ENCODE peak calls at places on chromosomes 12 and 14, in five cellular contexts. W is brain microvascular endothelial cell, D is left ventricle myocardium inferior, X is lower leg skin, T is vagina. Q is an unnamed sample.

GRCh38 chr14:100072783-100073346 is 7.6 kb downstream of the EVL start:
- DNase-seq in W (no peak), X (no peak), T (no peak), D (no peak), Q (no peak)

GRCh38 chr12:49609875-49610154 is 4.4 kb upstream of the FAM186B start:
- DNase-seq in X (no peak), T (no peak), D (no peak), W (no peak), Q (no peak)

GRCh38 chr14:40074169-40074568 is 641.9 kb upstream of the FBXO33 start:
- DNase-seq in T (no peak), X (no peak), W (no peak), D (no peak), Q (no peak)

GRCh38 chr12:19205120-19205519 is 75.6 kb downstream of the PLEKHA5 start:
- DNase-seq in D (no peak), W (no peak), T (no peak), X (no peak), Q (no peak)

GRCh38 chr14:90040411-90040810 is 21.4 kb upstream of the KCNK13 start:
- DNase-seq in X (peak), W (no peak), D (no peak), T (no peak), Q (no peak)

GRCh38 chr14:49497725-49498348 is 88.3 kb downstream of the RPS29 start:
- DNase-seq in D (no peak), T (no peak), W (peak), X (no peak), Q (peak)

GRCh38 chr14:92866181-92866752 is 56.7 kb upstream of the CHGA start:
- DNase-seq in T (no peak), D (no peak), W (peak), X (no peak), Q (peak)

GRCh38 chr12:14216405-14217294 is 148.8 kb upstream of the ATF7IP start:
- DNase-seq in W (no peak), X (no peak), D (no peak), T (peak), Q (peak)

GRCh38 chr14:72928872-72929271 is 2.6 kb downstream of the DCAF4 start:
- DNase-seq in X (peak), T (no peak), W (no peak), D (no peak), Q (no peak)

GRCh38 chr12:114954626-114955025 is 270.7 kb upstream of the TBX3 start:
- DNase-seq in W (no peak), X (no peak), D (no peak), T (no peak), Q (no peak)

GRCh38 chr12:46300906-46301305 is 32.1 kb upstream of the SLC38A1 start:
- DNase-seq in W (no peak), T (no peak), X (no peak), D (peak), Q (peak)

GRCh38 chr14:42535397-42535796 is 928.7 kb downstream of the LRFN5 start:
- DNase-seq in W (no peak), D (no peak), X (no peak), T (no peak), Q (no peak)

GRCh38 chr12:49980501-49981158 is 7.9 kb downstream of the AQP6 start:
- DNase-seq in X (peak), T (no peak), W (no peak), D (no peak), Q (no peak)

GRCh38 chr12:70733385-70733784 is 96.2 kb upstream of the PTPRB start:
- DNase-seq in D (no peak), T (no peak), W (peak), X (no peak), Q (peak)

GRCh38 chr12:95237315-95237714 is 19.7 kb downstream of the VEZT start:
- DNase-seq in X (no peak), D (no peak), T (no peak), W (no peak), Q (no peak)

GRCh38 chr12:49369723-49370145 is 2.5 kb downstream of the SPATS2 start:
- DNase-seq in W (no peak), T (no peak), D (peak), X (no peak), Q (peak)

DNA sequence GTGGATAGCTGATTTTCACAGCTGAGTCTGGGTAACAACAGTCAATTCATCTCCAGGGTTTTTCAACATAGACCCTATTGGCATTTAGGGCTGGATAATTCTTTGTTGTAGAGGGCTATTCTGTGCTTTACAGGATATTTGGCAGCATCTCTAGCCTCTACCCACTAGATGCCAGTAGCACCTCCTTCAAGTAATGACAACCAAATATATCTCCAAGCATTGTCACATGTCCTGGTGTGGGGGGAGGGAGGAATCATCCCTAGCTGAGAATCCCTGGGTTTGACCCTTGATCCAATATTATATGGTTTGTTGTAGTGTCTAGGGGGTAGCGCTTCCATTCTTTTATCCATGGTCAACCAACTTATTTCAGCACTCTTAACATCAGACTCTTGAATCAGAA is 157.2 kb downstream of the ANO4 start:
- DNase-seq in W (no peak), X (no peak), D (no peak), T (no peak), Q (no peak)
- H3K4me3 ChIP-seq in W (no peak), X (no peak), D (no peak), T (no peak), Q (no peak)

GRCh38 chr14:23252420-23253333 is 14.9 kb downstream of the RNF212B start:
- DNase-seq in D (no peak), T (no peak), X (no peak), W (no peak), Q (no peak)
- TF ChIP-seq CTCF in D (no peak), T (no peak), X (no peak), W (no peak), Q (no peak)

GRCh38 chr14:96040836-96041371 is 1.7 kb downstream of the C14orf132 start:
- DNase-seq in D (no peak), X (no peak), T (no peak), W (no peak), Q (no peak)
- H3K4me3 ChIP-seq in D (no peak), X (no peak), T (peak), W (no peak), Q (peak)

GRCh38 chr14:105865266-105865903 is 339.0 kb downstream of the TMEM121 start:
- DNase-seq in X (peak), T (no peak), D (peak), W (no peak), Q (no peak)

GRCh38 chr14:105865904-105866840 is 339.8 kb downstream of the TMEM121 start:
- DNase-seq in W (no peak), X (peak), T (no peak), D (peak), Q (no peak)

GRCh38 chr14:105864651-105865265 is 338.4 kb downstream of the TMEM121 start:
- DNase-seq in W (no peak), X (peak), T (no peak), D (peak), Q (no peak)

GRCh38 chr14:105866841-105867321 is 340.5 kb downstream of the TMEM121 start:
- DNase-seq in D (no peak), T (no peak), W (no peak), X (peak), Q (no peak)

DNA sequence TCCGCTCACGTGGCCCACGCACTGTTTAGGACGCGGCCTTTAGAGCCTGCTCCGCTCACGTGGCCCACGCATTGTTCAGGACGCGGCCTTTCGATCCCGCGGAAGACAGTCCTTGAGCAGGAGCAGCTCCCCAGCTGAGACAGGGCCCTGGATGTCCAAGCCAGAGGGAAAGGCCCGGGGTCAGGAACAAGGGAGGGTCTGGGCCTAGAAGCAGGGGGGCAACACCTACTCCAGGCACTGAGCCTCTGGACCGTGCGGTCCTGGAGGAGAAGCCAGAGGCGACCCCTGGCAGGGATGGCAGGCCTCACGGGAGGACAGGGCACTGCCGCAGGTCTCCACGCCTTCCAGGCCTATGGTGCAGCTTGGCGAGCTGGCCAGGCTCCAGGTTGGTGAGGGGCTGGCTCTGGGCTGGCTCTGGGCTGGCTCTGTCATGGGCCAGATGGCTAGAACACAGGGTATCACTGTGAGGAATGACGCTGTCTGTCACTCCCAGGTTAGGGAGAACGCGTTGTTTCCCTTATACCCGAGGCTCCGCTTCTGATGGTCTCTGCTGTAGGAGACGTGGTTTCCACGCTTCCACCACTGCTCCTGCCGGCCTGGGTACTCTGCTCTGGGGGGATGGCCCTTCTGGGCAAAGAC is 341.7 kb downstream of the TMEM121 start:
- DNase-seq in T (no peak), D (no peak), W (no peak), X (peak), Q (no peak)
- TF ChIP-seq CTCF in T (no peak), D (no peak), W (no peak), X (no peak), Q (no peak)

GRCh38 chr12:3299929-3300832 is 190.8 kb upstream of the PRMT8 start:
- DNase-seq in T (peak), W (peak), X (peak), D (peak), Q (peak)
- H3K4me3 ChIP-seq in T (peak), W (peak), X (no peak), D (peak), Q (peak)

GRCh38 chr12:131575371-131575770 is 135.5 kb upstream of the SFSWAP start:
- DNase-seq in T (no peak), W (no peak), D (no peak), X (no peak), Q (no peak)
- TF ChIP-seq CTCF in T (no peak), W (no peak), D (no peak), X (no peak), Q (no peak)

GRCh38 chr12:210277-211141 is 3.4 kb downstream of the SLC6A12 start:
- DNase-seq in W (no peak), T (no peak), D (no peak), X (no peak), Q (no peak)
- H3K4me3 ChIP-seq in W (no peak), T (no peak), D (no peak), X (no peak), Q (no peak)

DNA sequence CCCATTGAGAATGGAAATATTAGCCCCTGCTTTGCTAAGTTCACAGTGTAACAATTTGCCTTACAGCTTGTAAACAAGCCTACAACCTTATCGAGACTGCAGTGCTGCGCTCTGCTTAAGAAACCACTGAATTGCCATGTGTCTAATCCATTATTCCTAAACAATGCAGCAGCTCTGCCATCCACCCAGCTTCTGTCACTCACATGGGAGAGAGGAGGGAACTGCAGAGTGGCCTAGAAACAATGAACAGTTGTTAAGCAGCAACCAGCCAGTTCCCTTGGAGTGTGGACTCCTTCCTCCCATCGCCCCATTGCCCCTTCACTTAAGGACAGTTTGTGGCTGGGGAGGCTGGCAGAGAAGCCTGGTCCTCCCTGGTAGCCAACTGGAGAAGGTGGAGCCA is 42.9 kb downstream of the TESPA1 start:
- DNase-seq in T (no peak), W (no peak), D (no peak), X (no peak), Q (no peak)
- TF ChIP-seq CTCF in T (no peak), W (no peak), D (no peak), X (no peak), Q (no peak)

Q was measured in foreskin fibroblast.